ENCODE peak calls at places on chromosomes 2 and 18, in seven cellular contexts. D, Q, M, G, E, Z and Y are unnamed samples.

GRCh38 chr2:225004531-225004930 is 37.7 kb downstream of the DOCK10 start:
- DNase-seq in D (no peak), Q (no peak), M (no peak), G (no peak), E (no peak), Z (no peak), Y (peak; percentile 9)

GRCh38 chr2:150475479-150476212 is 11.8 kb downstream of the RND3 start:
- DNase-seq in D (no peak), Q (no peak), M (peak; percentile 13), G (no peak), E (no peak), Z (no peak), Y (no peak)

GRCh38 chr2:233811732-233812131 is 33.6 kb downstream of the MROH2A start:
- DNase-seq in D (no peak), Q (no peak), M (no peak), G (no peak), E (no peak), Z (no peak), Y (no peak)

GRCh38 chr2:24313744-24314632 is 46.3 kb downstream of the ITSN2 start:
- DNase-seq in D (no peak), Q (no peak), M (no peak), G (no peak), E (no peak), Z (no peak), Y (peak; percentile 38)

GRCh38 chr18:61503688-61504087 is 170.5 kb downstream of the CDH20 start:
- DNase-seq in D (no peak), Q (no peak), M (no peak), G (no peak), E (no peak), Z (no peak), Y (no peak)

GRCh38 chr2:131635576-131635975 is 107.9 kb downstream of the CCDC74A start:
- DNase-seq in D (no peak), Q (no peak), M (no peak), G (no peak), E (no peak), Z (no peak), Y (no peak)

GRCh38 chr2:219230201-219230540 is 565 bp downstream of the ANKZF1 start:
- DNase-seq in D (peak; percentile 80), Q (peak; percentile 68), M (no peak), G (peak; percentile 74), E (peak; percentile 45), Z (peak; percentile 67), Y (peak; percentile 94)

GRCh38 chr2:121969766-121970639 is 214.6 kb downstream of the TSN start:
- DNase-seq in D (no peak), Q (no peak), M (no peak), G (no peak), E (no peak), Z (no peak), Y (no peak)

GRCh38 chr2:47903781-47904447 is 2.4 kb downstream of the FBXO11 start:
- DNase-seq in D (no peak), Q (no peak), M (no peak), G (no peak), E (no peak), Z (peak; percentile 18), Y (no peak)

GRCh38 chr18:78793313-78793712 is 186.3 kb upstream of the SALL3 start:
- DNase-seq in D (no peak), Q (no peak), M (no peak), G (no peak), E (no peak), Z (no peak), Y (no peak)

DNA sequence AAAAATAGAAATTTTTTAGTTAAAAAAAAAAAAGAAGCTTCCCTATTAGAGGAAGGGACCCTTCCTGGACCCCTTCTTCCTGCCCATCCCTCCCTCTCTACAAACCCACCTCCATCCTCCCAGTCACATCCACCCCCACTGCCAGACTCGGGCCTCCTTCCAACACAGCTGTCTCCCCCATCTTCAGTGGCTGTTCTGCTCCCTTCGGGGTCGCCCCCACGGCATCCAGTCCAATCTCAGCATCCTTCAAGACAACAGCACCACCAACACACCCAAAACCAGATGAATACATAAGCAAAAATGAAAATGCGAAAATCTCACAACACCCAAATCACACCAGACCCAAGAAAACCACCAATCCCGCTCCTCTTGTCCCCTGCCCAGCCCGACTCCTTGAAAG is 36.7 kb downstream of the MAL start:
- DNase-seq in D (no peak), Q (no peak), M (no peak), G (no peak), E (no peak), Z (no peak), Y (no peak)
- H3K27ac ChIP-seq in D (peak overlapping the region; percentile 59), Q (no peak overlapping the region), M (no peak overlapping the region), G (no peak overlapping the region), E (no peak overlapping the region), Z (no peak overlapping the region), Y (no peak overlapping the region)

GRCh38 chr2:181552808-181553207 is 95.6 kb downstream of the ITGA4 start:
- DNase-seq in D (no peak), Q (no peak), M (peak; percentile 90), G (no peak), E (no peak), Z (no peak), Y (no peak)

GRCh38 chr2:181553244-181553643 is 96.1 kb downstream of the ITGA4 start:
- DNase-seq in D (no peak), Q (no peak), M (no peak), G (no peak), E (no peak), Z (no peak), Y (no peak)

GRCh38 chr2:181554511-181554910 is 97.3 kb downstream of the ITGA4 start:
- DNase-seq in D (peak; percentile 50), Q (no peak), M (no peak), G (no peak), E (no peak), Z (no peak), Y (no peak)
- H2AFZ ChIP-seq in D (no peak overlapping the region), Q (no peak overlapping the region), M (peak overlapping the region; percentile 45), G (no peak overlapping the region), E (no peak overlapping the region), Z (no peak overlapping the region), Y (no peak overlapping the region)

GRCh38 chr2:125160947-125161346 is 1135.9 kb downstream of the CNTNAP5 start:
- DNase-seq in D (no peak), Q (no peak), M (no peak), G (no peak), E (no peak), Z (no peak), Y (no peak)
- H3K27ac ChIP-seq in D (no peak overlapping the region), Q (no peak overlapping the region), M (no peak overlapping the region), G (no peak overlapping the region), E (no peak overlapping the region), Z (no peak overlapping the region), Y (no peak overlapping the region)

GRCh38 chr2:26179446-26179907 is 6.6 kb downstream of the GAREM2 start:
- DNase-seq in D (peak; percentile 83), Q (peak; percentile 53), M (no peak), G (no peak), E (no peak), Z (no peak), Y (peak; percentile 73)
- H2AFZ ChIP-seq in D (peak overlapping the region; percentile 84), Q (peak overlapping the region; percentile 54), M (no peak overlapping the region), G (no peak overlapping the region), E (no peak overlapping the region), Z (peak overlapping the region; percentile 46), Y (peak overlapping the region; percentile 86)

GRCh38 chr2:239263937-239264837 is 136.6 kb downstream of the HDAC4 start:
- DNase-seq in D (no peak), Q (no peak), M (no peak), G (peak; percentile 73), E (no peak), Z (peak; percentile 50), Y (peak; percentile 95)
- H3K27ac ChIP-seq in D (peak overlapping the region; percentile 55), Q (no peak overlapping the region), M (no peak overlapping the region), G (no peak overlapping the region), E (no peak overlapping the region), Z (no peak overlapping the region), Y (peak overlapping the region; percentile 76)

GRCh38 chr2:37323770-37324535 is 680 bp downstream of the PRKD3 start:
- DNase-seq in D (peak; percentile 68), Q (no peak), M (no peak), G (peak; percentile 69), E (peak; percentile 29), Z (peak; percentile 54), Y (peak; percentile 79)

GRCh38 chr2:37323176-37323575 is 1.5 kb downstream of the PRKD3 start:
- DNase-seq in D (no peak), Q (no peak), M (no peak), G (peak; percentile 41), E (no peak), Z (no peak), Y (no peak)

GRCh38 chr2:37324786-37325624 is at the start of gene PRKD3:
- DNase-seq in D (peak; percentile 81), Q (no peak), M (no peak), G (no peak), E (peak; percentile 27), Z (peak; percentile 70), Y (peak; percentile 96)

GRCh38 chr2:37325625-37326071 is 1.0 kb upstream of the PRKD3 start:
- DNase-seq in D (no peak), Q (no peak), M (no peak), G (no peak), E (no peak), Z (no peak), Y (no peak)

DNA sequence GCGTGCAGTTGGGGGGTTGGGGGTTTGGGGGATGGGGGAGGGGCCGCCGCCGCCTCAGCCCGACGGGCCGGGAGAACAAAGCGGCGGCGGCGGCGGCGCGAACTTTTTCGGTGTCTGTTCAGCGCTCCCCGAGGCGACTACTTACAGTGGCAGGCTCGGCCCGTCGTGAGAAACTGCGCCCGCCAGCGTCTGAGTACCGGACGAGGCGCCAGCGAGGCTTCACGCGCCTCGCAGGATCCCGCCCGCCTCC is 172 bp downstream of the PRKD3 start:
- DNase-seq in D (no peak), Q (peak; percentile 95), M (no peak), G (peak; percentile 92), E (peak; percentile 61), Z (peak; percentile 81), Y (no peak)
- H2AFZ ChIP-seq in D (no peak overlapping the region), Q (peak overlapping the region; percentile 87), M (peak overlapping the region; percentile 33), G (no peak overlapping the region), E (no peak overlapping the region), Z (no peak overlapping the region), Y (no peak overlapping the region)

GRCh38 chr2:158598856-158599517 is 142.2 kb downstream of the PKP4 start:
- DNase-seq in D (no peak), Q (no peak), M (no peak), G (no peak), E (no peak), Z (peak; percentile 22), Y (no peak)

GRCh38 chr2:158602027-158602426 is 145.3 kb downstream of the PKP4 start:
- DNase-seq in D (no peak), Q (no peak), M (no peak), G (no peak), E (no peak), Z (no peak), Y (no peak)

GRCh38 chr2:158603205-158603604 is 146.5 kb downstream of the PKP4 start:
- DNase-seq in D (no peak), Q (no peak), M (no peak), G (no peak), E (no peak), Z (no peak), Y (no peak)

GRCh38 chr2:158600155-158600802 is 143.5 kb downstream of the PKP4 start:
- DNase-seq in D (no peak), Q (no peak), M (peak; percentile 73), G (no peak), E (no peak), Z (peak; percentile 76), Y (no peak)

GRCh38 chr2:158599609-158600008 is 142.9 kb downstream of the PKP4 start:
- DNase-seq in D (no peak), Q (no peak), M (no peak), G (no peak), E (no peak), Z (no peak), Y (no peak)
- H3K27ac ChIP-seq in D (no peak overlapping the region), Q (no peak overlapping the region), M (peak overlapping the region; percentile 88), G (no peak overlapping the region), E (no peak overlapping the region), Z (peak overlapping the region; percentile 54), Y (peak overlapping the region; percentile 71)

GRCh38 chr2:231612199-231613053 is 19.8 kb downstream of the TEX44 start:
- DNase-seq in D (peak; percentile 92), Q (peak; percentile 86), M (peak; percentile 95), G (peak; percentile 91), E (peak; percentile 80), Z (peak; percentile 97), Y (peak; percentile 100)
- H2AFZ ChIP-seq in D (no peak overlapping the region), Q (no peak overlapping the region), M (peak overlapping the region; percentile 35), G (peak overlapping the region; percentile 44), E (no peak overlapping the region), Z (peak overlapping the region; percentile 20), Y (peak overlapping the region; percentile 75)